ENCODE peak calls at places on chromosome 6, in nine cellular contexts. W is spleen; V is activated T-cell treated with anti-CD3 and anti-CD28 coated beads, Interleukin-2, amount 50 U/mL, for 72 hours; M is neural crest cell; G is activated CD8-positive, alpha-beta memory T cell treated with anti-CD3 and anti-CD28 coated beads, Interleukin-2, amount 50 U/mL, for 4 hours; R is heart left ventricle; I is KG1; B is fibroblast of the conjunctiva; C is RPMI7951. Z is an unnamed sample.

GRCh38 chr6:93136111-93136510 is 283.2 kb downstream of the EPHA7 start:
- DNase-seq in R (no peak), M (no peak), W (no peak), I (no peak), B (no peak), V (no peak), C (no peak), G (no peak), Z (no peak)

GRCh38 chr6:52728394-52728793 is 34.9 kb downstream of the GSTA2 start:
- DNase-seq in C (no peak), G (no peak), M (no peak), R (no peak), B (no peak), V (no peak), W (no peak), I (no peak), Z (no peak)

GRCh38 chr6:138263963-138264362 is 45.7 kb upstream of the PBOV1 start:
- DNase-seq in W (no peak), R (no peak), C (no peak), I (no peak), G (no peak), B (no peak), V (no peak), M (no peak), Z (no peak)

GRCh38 chr6:83265384-83265783 is 72.2 kb downstream of the RWDD2A start:
- DNase-seq in G (no peak), R (no peak), W (no peak), B (no peak), M (no peak), V (no peak), I (no peak), C (peak), Z (no peak)

GRCh38 chr6:164751395-164751794 is 558.0 kb downstream of the C6orf118 start:
- DNase-seq in C (no peak), G (no peak), V (no peak), W (no peak), B (no peak), R (no peak), I (no peak), M (no peak), Z (no peak)

GRCh38 chr6:152293404-152293803 is 343.8 kb downstream of the SYNE1 start:
- DNase-seq in B (no peak), G (no peak), C (peak), V (no peak), I (no peak), R (peak), W (no peak), M (no peak), Z (no peak)

GRCh38 chr6:132143258-132143657 is 192.1 kb upstream of the CCN2 start:
- DNase-seq in I (no peak), V (no peak), M (no peak), W (no peak), C (no peak), G (no peak), R (no peak), B (no peak), Z (no peak)

GRCh38 chr6:31621991-31622390 is 1.5 kb downstream of the PRRC2A start:
- DNase-seq in I (no peak), W (no peak), C (peak), R (no peak), M (no peak), V (no peak), B (no peak), G (no peak), Z (no peak)

GRCh38 chr6:166330612-166331011 is 11.7 kb downstream of the SFT2D1 start:
- DNase-seq in R (peak), M (peak), G (no peak), I (no peak), W (peak), B (peak), V (no peak), C (no peak), Z (no peak)

GRCh38 chr6:16508959-16509358 is 252.3 kb downstream of the ATXN1 start:
- DNase-seq in C (no peak), B (no peak), W (no peak), M (no peak), R (no peak), I (no peak), G (no peak), V (no peak), Z (no peak)

GRCh38 chr6:84764332-84765049 is at the start of gene TBX18:
- DNase-seq in M (peak), B (peak), W (peak), I (no peak), G (no peak), R (peak), C (peak), V (peak), Z (no peak)

GRCh38 chr6:52642381-52642780 is 28.5 kb upstream of the TMEM14A start:
- DNase-seq in M (no peak), C (no peak), R (no peak), W (no peak), V (no peak), I (no peak), G (no peak), B (no peak), Z (peak)

GRCh38 chr6:10529231-10529801 is 8.2 kb downstream of the GCNT2 start:
- DNase-seq in G (no peak), I (no peak), M (no peak), W (no peak), R (no peak), B (no peak), C (peak), V (no peak), Z (no peak)

GRCh38 chr6:112153926-112154621 is 66.7 kb downstream of the FAM229B start:
- DNase-seq in B (no peak), M (no peak), W (no peak), R (no peak), V (no peak), G (no peak), I (no peak), C (peak), Z (no peak)

GRCh38 chr6:19713411-19713810 is 123.8 kb upstream of the ID4 start:
- DNase-seq in V (no peak), C (no peak), W (no peak), R (no peak), G (no peak), I (no peak), M (no peak), B (no peak), Z (no peak)

GRCh38 chr6:162125659-162126058 is 601.9 kb downstream of the PRKN start:
- DNase-seq in R (no peak), W (no peak), B (no peak), I (no peak), G (no peak), M (no peak), C (no peak), V (no peak), Z (no peak)

GRCh38 chr6:136607932-136608772 is 57.9 kb upstream of the MAP7 start:
- DNase-seq in I (no peak), C (peak), V (peak), B (no peak), W (peak), M (peak), R (no peak), G (peak), Z (no peak)

GRCh38 chr6:3644613-3645012 is 106.9 kb downstream of the PXDC1 start:
- DNase-seq in W (no peak), I (no peak), C (no peak), G (no peak), B (no peak), M (no peak), R (no peak), V (no peak), Z (no peak)

GRCh38 chr6:30202366-30202765 is 10.8 kb downstream of the TRIM26 start:
- DNase-seq in C (no peak), M (no peak), V (no peak), G (no peak), I (no peak), R (no peak), B (no peak), W (no peak), Z (no peak)

GRCh38 chr6:168550326-168550725 is 109.3 kb downstream of the SMOC2 start:
- DNase-seq in C (no peak), R (no peak), B (no peak), W (no peak), I (no peak), V (no peak), M (no peak), G (no peak), Z (no peak)

GRCh38 chr6:168529214-168529613 is 88.2 kb downstream of the SMOC2 start:
- DNase-seq in R (no peak), B (no peak), W (no peak), I (no peak), C (no peak), M (no peak), G (no peak), V (no peak), Z (no peak)

GRCh38 chr6:157133856-157134255 is 189.5 kb downstream of the TMEM242 start:
- DNase-seq in C (no peak), R (no peak), M (no peak), G (no peak), V (no peak), I (no peak), W (no peak), B (no peak), Z (no peak)

GRCh38 chr6:25250878-25251277 is 28.3 kb upstream of the CARMIL1 start:
- DNase-seq in G (no peak), V (peak), M (no peak), W (no peak), I (no peak), B (no peak), R (no peak), C (peak), Z (no peak)

GRCh38 chr6:124947821-124948451 is 14.3 kb upstream of the RNF217 start:
- DNase-seq in C (no peak), B (no peak), G (no peak), W (no peak), I (no peak), V (no peak), R (no peak), M (no peak), Z (no peak)

GRCh38 chr6:16320533-16321340 is 82.3 kb downstream of the GMPR start:
- DNase-seq in W (no peak), G (no peak), V (no peak), B (no peak), R (no peak), I (no peak), C (peak), M (no peak), Z (no peak)